ENCODE peak calls at places on chromosome 13, in ten cellular contexts. K is psoas muscle, T is left lung, Y is HepG2, L is OCI-LY7, X is lung, F is thyroid gland, B is heart left ventricle, I is hepatocyte, D is cardiac muscle cell. U is an unnamed sample. For H3K9me3, the result is how much of the 10 kb centered on the place peaks cover.

GRCh38 chr13:64928704-64929499 is 2301.2 kb downstream of the PCDH9 start:
- DNase-seq in F (no peak), Y (no peak), B (no peak), X (no peak), T (no peak), K (no peak), D (no peak), L (no peak), I (peak), U (no peak)

GRCh38 chr13:34578471-34578870 is 363.6 kb upstream of the NBEA start:
- DNase-seq in L (no peak), X (no peak), B (no peak), D (no peak), Y (no peak), F (no peak), T (no peak), I (no peak), K (no peak), U (no peak)

GRCh38 chr13:37531054-37531453 is 67.5 kb downstream of the POSTN start:
- DNase-seq in K (no peak), Y (no peak), L (no peak), D (no peak), F (no peak), T (no peak), X (no peak), B (no peak), I (no peak), U (no peak)

GRCh38 chr13:42487221-42487620 is 86.7 kb upstream of the TNFSF11 start:
- DNase-seq in D (no peak), B (no peak), F (no peak), K (no peak), X (no peak), T (no peak), Y (no peak), L (no peak), I (no peak), U (no peak)

GRCh38 chr13:23870356-23871146 is 18.6 kb downstream of the MIPEP start:
- DNase-seq in F (no peak), K (no peak), X (no peak), B (no peak), D (no peak), T (no peak), I (no peak), L (peak), Y (no peak), U (no peak)

GRCh38 chr13:29429496-29429895 is 166.0 kb downstream of the SLC7A1 start:
- DNase-seq in Y (no peak), L (no peak), I (no peak), D (no peak), X (no peak), T (no peak), B (no peak), F (no peak), K (no peak), U (no peak)

GRCh38 chr13:89673789-89674311 is 1673.6 kb upstream of the MIR17HG start:
- DNase-seq in X (no peak), B (no peak), L (no peak), K (no peak), D (no peak), F (no peak), Y (no peak), T (no peak), I (no peak), U (no peak)

GRCh38 chr13:49997935-49998334 is 1.1 kb downstream of the TRIM13 start:
- DNase-seq in Y (no peak), T (no peak), K (no peak), X (no peak), B (no peak), L (peak), I (no peak), D (no peak), F (no peak), U (no peak)

GRCh38 chr13:34708914-34709313 is 233.2 kb upstream of the NBEA start:
- DNase-seq in L (no peak), K (no peak), F (no peak), X (no peak), Y (no peak), T (no peak), I (no peak), B (no peak), D (no peak), U (no peak)

GRCh38 chr13:60162096-60162495 is 1.6 kb downstream of the DIAPH3 start:
- DNase-seq in X (no peak), Y (no peak), D (no peak), L (no peak), F (no peak), T (no peak), I (no peak), B (no peak), K (no peak), U (no peak)

GRCh38 chr13:40644838-40645620 is 21.4 kb downstream of the FOXO1 start:
- DNase-seq in B (no peak), F (peak), D (no peak), T (no peak), I (peak), X (no peak), K (no peak), L (peak), Y (no peak), U (no peak)

GRCh38 chr13:52651880-52652169 is 811 bp upstream of the SUGT1 start:
- DNase-seq in L (no peak), B (no peak), F (no peak), Y (no peak), K (no peak), D (no peak), X (no peak), T (no peak), I (no peak), U (no peak)

GRCh38 chr13:23610187-23610576 is 40.0 kb downstream of the TNFRSF19 start:
- DNase-seq in L (no peak), I (no peak), T (no peak), B (peak), X (no peak), Y (peak), F (no peak), D (no peak), K (no peak), U (no peak)

GRCh38 chr13:28043224-28043623 is 54.7 kb upstream of the URAD start:
- DNase-seq in F (no peak), B (no peak), D (no peak), I (no peak), T (no peak), L (no peak), Y (no peak), X (no peak), K (no peak), U (no peak)

GRCh38 chr13:28044608-28045007 is 55.8 kb downstream of the FLT3 start:
- DNase-seq in D (no peak), K (no peak), T (no peak), F (no peak), X (no peak), B (no peak), Y (no peak), L (no peak), I (no peak), U (no peak)

GRCh38 chr13:28046981-28047380 is 53.4 kb downstream of the FLT3 start:
- DNase-seq in L (no peak), X (no peak), F (no peak), K (no peak), I (no peak), T (no peak), B (no peak), D (no peak), Y (no peak), U (no peak)

GRCh38 chr13:28047784-28048388 is 52.5 kb downstream of the FLT3 start:
- DNase-seq in X (no peak), D (no peak), B (no peak), L (peak), K (no peak), I (no peak), T (no peak), Y (no peak), F (no peak), U (no peak)

GRCh38 chr13:28045861-28046260 is 54.5 kb downstream of the FLT3 start:
- DNase-seq in T (no peak), X (no peak), I (no peak), K (no peak), L (no peak), F (no peak), D (no peak), Y (no peak), B (no peak), U (no peak)
- TF ChIP-seq CTCF in T (no peak), X (no peak), I (no peak), K (no peak), L (no peak), F (no peak), D (no peak), Y (no peak), B (no peak), U (no peak)

GRCh38 chr13:110305001-110305400 is 2.0 kb downstream of the COL4A1 start:
- DNase-seq in K (no peak), F (no peak), X (no peak), D (no peak), Y (no peak), L (no peak), B (no peak), T (no peak), I (no peak), U (no peak)
- H3K27ac ChIP-seq in K (peak), F (peak), X (peak), D (no peak), Y (no peak), L (no peak), B (peak), T (peak), I (peak), U (no peak)

GRCh38 chr13:112057434-112057735 is 9.6 kb upstream of the SOX1 start:
- DNase-seq in L (no peak), K (no peak), B (no peak), T (no peak), I (no peak), X (no peak), F (no peak), D (no peak), Y (no peak), U (no peak)

GRCh38 chr13:112055032-112055416 is 11.9 kb upstream of the SOX1 start:
- DNase-seq in L (no peak), Y (no peak), K (no peak), I (no peak), B (no peak), D (no peak), X (no peak), F (no peak), T (no peak), U (no peak)

GRCh38 chr13:112055417-112056206 is 11.3 kb upstream of the SOX1 start:
- DNase-seq in Y (no peak), T (peak), X (no peak), B (no peak), F (no peak), L (no peak), K (no peak), I (no peak), D (no peak), U (no peak)

GRCh38 chr13:112056739-112057433 is 10.1 kb upstream of the SOX1 start:
- DNase-seq in Y (no peak), K (no peak), B (no peak), F (no peak), X (no peak), T (no peak), L (no peak), I (no peak), D (no peak), U (no peak)

GRCh38 chr13:112056284-112056727 is 10.6 kb upstream of the SOX1 start:
- DNase-seq in I (no peak), L (no peak), T (no peak), D (no peak), Y (no peak), K (no peak), F (no peak), B (no peak), X (no peak), U (no peak)
- H3K9me3 ChIP-seq in I (under half), L (under half), T (under half), D (under half), Y (under half), K (under half), F (under half), B (under half), X (under half), U (under half)

GRCh38 chr13:45683701-45684100 is 18.4 kb upstream of the CBY2 start:
- DNase-seq in L (no peak), K (no peak), T (no peak), D (no peak), I (no peak), B (no peak), Y (no peak), X (no peak), F (no peak), U (no peak)
- TF ChIP-seq CTCF in L (peak), K (no peak), T (no peak), D (no peak), I (no peak), B (no peak), Y (peak), X (no peak), F (no peak), U (peak)

U was measured in CD4-positive, alpha-beta T cell.